ENCODE peak calls at places on chromosomes 12 and 14, in seven cellular contexts. G is aorta, Y is A549, C is OCI-LY7, A is BE2C, T is foreskin keratinocyte, U is psoas muscle. R is an unnamed sample. For H3K4me1, the result is how much of the 10 kb centered on the place peaks cover.

GRCh38 chr12:98156697-98157096 is 358.7 kb upstream of the TMPO start:
- DNase-seq in G (no peak), Y (no peak), C (no peak), A (no peak), T (no peak), U (no peak), R (no peak)

GRCh38 chr14:102799684-102800562 is 22.7 kb downstream of the TRAF3 start:
- DNase-seq in G (no peak), Y (no peak), C (no peak), A (no peak), T (no peak), U (no peak), R (no peak)

GRCh38 chr14:95515080-95515489 is 1.4 kb downstream of the SYNE3 start:
- DNase-seq in G (peak), Y (no peak), C (no peak), A (peak), T (no peak), U (peak), R (peak)

GRCh38 chr12:45219621-45220020 is 3.7 kb downstream of the ANO6 start:
- DNase-seq in G (no peak), Y (no peak), C (no peak), A (no peak), T (no peak), U (no peak), R (no peak)

GRCh38 chr12:1912580-1913376 is 5.7 kb downstream of the CACNA2D4 start:
- DNase-seq in G (no peak), Y (no peak), C (no peak), A (no peak), T (no peak), U (no peak), R (no peak)

GRCh38 chr14:52863339-52863700 is 71.9 kb upstream of the GNPNAT1 start:
- DNase-seq in G (no peak), Y (no peak), C (no peak), A (no peak), T (no peak), U (no peak), R (no peak)

GRCh38 chr14:35386673-35387125 is 17.9 kb downstream of the NFKBIA start:
- DNase-seq in G (no peak), Y (no peak), C (no peak), A (peak), T (no peak), U (peak), R (no peak)

GRCh38 chr12:122421263-122421814 is 1.1 kb downstream of the CLIP1 start:
- DNase-seq in G (peak), Y (peak), C (peak), A (peak), T (peak), U (no peak), R (peak)

GRCh38 chr14:96247031-96247430 is 9.0 kb upstream of the BDKRB1 start:
- DNase-seq in G (no peak), Y (no peak), C (no peak), A (no peak), T (no peak), U (no peak), R (no peak)

GRCh38 chr12:130444081-130444480 is 106.4 kb downstream of the PIWIL1 start:
- DNase-seq in G (peak), Y (no peak), C (no peak), A (no peak), T (no peak), U (no peak), R (no peak)

GRCh38 chr12:103462675-103463074 is 33.1 kb downstream of the C12orf42 start:
- DNase-seq in G (no peak), Y (no peak), C (no peak), A (no peak), T (no peak), U (no peak), R (no peak)
- H3K4me1 ChIP-seq in G (under half), Y (under half), C (under half), A (under half), T (under half), U (under half), R (under half)

GRCh38 chr14:106459971-106460730 is 933.8 kb downstream of the TMEM121 start:
- DNase-seq in G (no peak), Y (peak), C (peak), A (peak), T (no peak), U (no peak), R (no peak)
- H3K4me1 ChIP-seq in G (under half), Y (under half), C (under half), A (under half), T (under half), U (under half), R (under half)

DNA sequence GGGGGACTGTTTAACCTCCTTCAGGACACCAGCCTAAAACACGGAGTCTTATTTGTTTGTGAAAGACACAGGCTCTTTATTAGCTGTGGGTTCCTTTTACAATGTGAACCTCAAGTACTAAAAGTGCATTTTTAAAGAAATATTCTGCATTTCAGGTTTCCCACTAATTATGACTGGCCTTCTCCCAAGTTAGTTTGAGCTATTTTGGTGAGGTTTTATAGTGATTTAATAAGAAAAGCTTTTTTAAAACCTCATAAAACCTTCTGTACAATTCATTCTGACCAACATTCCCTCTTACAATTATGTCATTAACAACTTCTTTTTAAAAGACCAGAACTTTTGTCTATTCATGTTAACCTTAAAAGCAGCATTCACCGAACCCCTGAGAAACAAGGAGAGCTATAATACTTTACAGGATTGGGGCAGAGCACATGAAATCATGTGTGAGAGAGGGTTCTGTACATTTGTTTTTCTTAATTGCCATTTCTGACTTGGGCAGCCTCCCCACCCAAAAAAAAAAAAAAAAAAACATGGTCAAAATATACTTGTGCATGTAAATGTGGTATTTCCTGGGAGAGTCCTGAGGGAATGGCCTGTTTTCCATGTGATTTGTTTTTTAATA is 169.4 kb downstream of the CHST11 start:
- DNase-seq in G (no peak), Y (no peak), C (no peak), A (no peak), T (no peak), U (no peak), R (no peak)
- H3K4me1 ChIP-seq in G (under half), Y (under half), C (under half), A (under half), T (under half), U (under half), R (under half)

GRCh38 chr12:6306151-6306550 is 4.3 kb upstream of the PLEKHG6 start:
- DNase-seq in G (no peak), Y (no peak), C (no peak), A (no peak), T (no peak), U (no peak), R (no peak)

GRCh38 chr12:6306599-6307220 is 3.8 kb upstream of the PLEKHG6 start:
- DNase-seq in G (peak), Y (no peak), C (no peak), A (no peak), T (no peak), U (no peak), R (no peak)

GRCh38 chr12:6301721-6302120 is 8.8 kb upstream of the PLEKHG6 start:
- DNase-seq in G (peak), Y (peak), C (no peak), A (no peak), T (no peak), U (no peak), R (no peak)

GRCh38 chr12:6302621-6303020 is 7.9 kb upstream of the PLEKHG6 start:
- DNase-seq in G (peak), Y (no peak), C (no peak), A (no peak), T (no peak), U (no peak), R (no peak)

DNA sequence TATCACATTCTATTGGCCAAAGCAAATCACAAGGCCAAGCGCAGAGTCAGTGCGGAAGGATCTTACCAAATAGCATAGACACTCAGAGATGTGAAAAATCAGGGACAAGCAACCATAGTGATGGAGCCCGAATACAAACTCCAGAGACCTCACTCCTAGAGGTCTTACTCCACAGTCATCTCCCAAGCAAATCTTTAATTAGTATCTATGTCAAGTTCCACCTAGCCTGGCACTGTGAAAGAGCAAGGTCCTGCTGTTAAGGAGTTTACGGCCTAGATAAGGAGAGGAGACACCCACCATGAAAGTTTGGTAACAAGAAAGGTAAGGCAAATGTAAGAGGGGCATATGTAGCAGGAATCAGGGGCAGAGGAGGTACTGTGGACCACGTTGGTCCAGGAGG is 7.4 kb upstream of the PLEKHG6 start:
- DNase-seq in G (peak), Y (no peak), C (no peak), A (no peak), T (no peak), U (no peak), R (no peak)
- H3K4me1 ChIP-seq in G (under half), Y (under half), C (under half), A (under half), T (under half), U (under half), R (under half)

DNA sequence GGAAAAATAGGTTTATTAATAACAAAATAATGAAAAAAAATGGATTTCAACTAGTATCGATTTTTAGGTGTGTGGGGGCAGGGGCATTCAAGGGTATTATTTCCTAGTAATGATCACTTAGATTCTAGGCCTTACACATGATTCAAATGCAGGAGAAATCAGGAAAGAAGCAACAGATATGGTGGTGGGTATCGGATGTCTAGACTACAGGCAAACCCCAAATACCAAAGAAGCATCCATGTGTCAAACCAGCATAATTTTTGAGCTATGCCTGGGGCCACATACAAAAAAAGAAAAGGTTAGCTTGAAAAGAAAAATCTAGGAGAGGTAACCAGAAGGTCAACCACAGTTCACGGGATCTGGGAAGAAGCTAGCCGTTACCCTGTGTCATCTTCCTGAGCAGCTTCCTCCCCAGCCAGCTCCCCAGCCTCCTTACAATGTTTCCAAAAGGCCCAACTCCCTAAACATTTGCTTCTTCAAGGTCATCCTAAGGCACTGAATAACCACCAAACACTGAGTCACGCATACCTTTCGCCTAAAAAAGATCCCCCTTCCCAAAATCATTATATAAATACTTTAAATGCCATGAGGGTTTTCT is 3.2 kb downstream of the SINHCAF start:
- DNase-seq in G (no peak), Y (peak), C (no peak), A (no peak), T (peak), U (no peak), R (no peak)
- H3K4me1 ChIP-seq in G (under half), Y (half or more), C (half or more), A (under half), T (under half), U (under half), R (under half)